ENCODE peak calls at places on chromosomes 13 and 19, in four cellular contexts. One of them, this sample, is unnamed. For H3K4me1, the result is how much of the 10 kb centered on the place peaks cover.

GRCh38 chr19:16463991-16464575 is 7.7 kb downstream of the EPS15L1 start:
- DNase-seq in HepG2: peak
- DNase-seq in SK-N-SH: peak
- DNase-seq in transverse colon: no peak
- DNase-seq in this sample: no peak

GRCh38 chr19:48511321-48511731 is 309 bp downstream of the LMTK3 start:
- DNase-seq in HepG2: no peak
- DNase-seq in SK-N-SH: no peak
- DNase-seq in transverse colon: no peak
- DNase-seq in this sample: no peak

GRCh38 chr19:18841400-18841799 is 9.6 kb downstream of the UPF1 start:
- DNase-seq in HepG2: no peak
- DNase-seq in SK-N-SH: no peak
- DNase-seq in transverse colon: no peak
- DNase-seq in this sample: no peak

GRCh38 chr13:112202966-112203365 is 136.0 kb downstream of the SOX1 start:
- DNase-seq in HepG2: no peak
- DNase-seq in SK-N-SH: no peak
- DNase-seq in transverse colon: no peak
- DNase-seq in this sample: no peak

GRCh38 chr19:18340990-18341868 is 831 bp downstream of the PGPEP1 start:
- DNase-seq in HepG2: peak
- DNase-seq in SK-N-SH: peak
- DNase-seq in transverse colon: peak
- DNase-seq in this sample: peak

GRCh38 chr19:7644550-7644877 is 7.6 kb downstream of the STXBP2 start:
- DNase-seq in HepG2: no peak
- DNase-seq in SK-N-SH: peak
- DNase-seq in transverse colon: no peak
- DNase-seq in this sample: no peak

GRCh38 chr13:53200498-53201453 is 172.2 kb downstream of the OLFM4 start:
- DNase-seq in HepG2: no peak
- DNase-seq in SK-N-SH: peak
- DNase-seq in transverse colon: peak
- DNase-seq in this sample: peak

GRCh38 chr19:11092181-11092538 is 2.9 kb downstream of the LDLR start:
- DNase-seq in HepG2: peak
- DNase-seq in SK-N-SH: no peak
- DNase-seq in transverse colon: no peak
- DNase-seq in this sample: no peak

GRCh38 chr19:33214621-33215020 is 11.0 kb downstream of the SLC7A10 start:
- DNase-seq in HepG2: peak
- DNase-seq in SK-N-SH: peak
- DNase-seq in transverse colon: no peak
- DNase-seq in this sample: no peak

GRCh38 chr19:29909545-29909944 is 32.5 kb upstream of the URI1 start:
- DNase-seq in HepG2: no peak
- DNase-seq in SK-N-SH: no peak
- DNase-seq in transverse colon: no peak
- DNase-seq in this sample: no peak

GRCh38 chr13:114101325-114101821 is 31.1 kb downstream of the RASA3 start:
- DNase-seq in HepG2: no peak
- DNase-seq in SK-N-SH: peak
- DNase-seq in transverse colon: peak
- DNase-seq in this sample: peak

GRCh38 chr19:30338878-30339623 is 33.1 kb upstream of the ZNF536 start:
- DNase-seq in HepG2: no peak
- DNase-seq in SK-N-SH: no peak
- DNase-seq in transverse colon: no peak
- DNase-seq in this sample: no peak

GRCh38 chr19:51694318-51695085 is 1.4 kb downstream of the SPACA6 start:
- DNase-seq in HepG2: no peak
- DNase-seq in SK-N-SH: peak
- DNase-seq in transverse colon: no peak
- DNase-seq in this sample: no peak

GRCh38 chr13:112774829-112775565 is 85.2 kb downstream of the ATP11A start:
- DNase-seq in HepG2: no peak
- DNase-seq in SK-N-SH: no peak
- DNase-seq in transverse colon: no peak
- DNase-seq in this sample: no peak

GRCh38 chr13:76848596-76848995 is 37.6 kb downstream of the KCTD12 start:
- DNase-seq in HepG2: no peak
- DNase-seq in SK-N-SH: no peak
- DNase-seq in transverse colon: no peak
- DNase-seq in this sample: peak

GRCh38 chr19:44653977-44654784 is 10.5 kb downstream of the PVR start:
- DNase-seq in HepG2: peak
- DNase-seq in SK-N-SH: no peak
- DNase-seq in transverse colon: peak
- DNase-seq in this sample: peak

GRCh38 chr13:32211788-32212187 is 103.4 kb downstream of the ZAR1L start:
- DNase-seq in HepG2: no peak
- DNase-seq in SK-N-SH: no peak
- DNase-seq in transverse colon: no peak
- DNase-seq in this sample: peak

GRCh38 chr19:37362733-37363132 is 8.2 kb upstream of the ZNF527 start:
- DNase-seq in HepG2: peak
- DNase-seq in SK-N-SH: peak
- DNase-seq in transverse colon: no peak
- DNase-seq in this sample: no peak

GRCh38 chr19:33482486-33482885 is 39.1 kb downstream of the PEPD start:
- DNase-seq in HepG2: no peak
- DNase-seq in SK-N-SH: no peak
- DNase-seq in transverse colon: no peak
- DNase-seq in this sample: no peak

GRCh38 chr13:67147257-67148218 is 82.6 kb downstream of the PCDH9 start:
- DNase-seq in HepG2: no peak
- DNase-seq in SK-N-SH: no peak
- DNase-seq in transverse colon: no peak
- DNase-seq in this sample: no peak

GRCh38 chr13:49740870-49741269 is 49.6 kb upstream of the EBPL start:
- DNase-seq in HepG2: peak
- DNase-seq in SK-N-SH: no peak
- DNase-seq in transverse colon: no peak
- DNase-seq in this sample: no peak

GRCh38 chr19:9295411-9295849 is 14.2 kb downstream of the ZNF699 start:
- DNase-seq in HepG2: no peak
- DNase-seq in SK-N-SH: no peak
- DNase-seq in transverse colon: no peak
- DNase-seq in this sample: no peak

GRCh38 chr13:67224148-67224846 is 5.8 kb downstream of the PCDH9 start:
- DNase-seq in HepG2: peak
- DNase-seq in SK-N-SH: peak
- DNase-seq in transverse colon: peak
- DNase-seq in this sample: peak

GRCh38 chr19:2329162-2329505 is 650 bp downstream of the SPPL2B start:
- DNase-seq in HepG2: no peak
- DNase-seq in SK-N-SH: peak
- DNase-seq in transverse colon: no peak
- DNase-seq in this sample: no peak

GRCh38 chr19:2329528-2329927 is 1.0 kb downstream of the SPPL2B start:
- DNase-seq in HepG2: no peak
- DNase-seq in SK-N-SH: no peak
- DNase-seq in transverse colon: no peak
- DNase-seq in this sample: no peak

GRCh38 chr19:2326699-2327360 is 1.6 kb downstream of the LSM7 start:
- DNase-seq in HepG2: no peak
- DNase-seq in SK-N-SH: no peak
- DNase-seq in transverse colon: no peak
- DNase-seq in this sample: no peak

GRCh38 chr19:2328401-2329161 is at the start of the genes LSM7 and SPPL2B:
- DNase-seq in HepG2: peak
- DNase-seq in SK-N-SH: peak
- DNase-seq in transverse colon: peak
- DNase-seq in this sample: peak

GRCh38 chr19:2327773-2328400 is 499 bp downstream of the LSM7 start:
- DNase-seq in HepG2: peak
- DNase-seq in SK-N-SH: peak
- DNase-seq in transverse colon: peak
- DNase-seq in this sample: no peak
- H3K4me1 ChIP-seq in HepG2: under half
- H3K4me1 ChIP-seq in SK-N-SH: under half
- H3K4me1 ChIP-seq in transverse colon: half or more
- H3K4me1 ChIP-seq in this sample: under half

DNA sequence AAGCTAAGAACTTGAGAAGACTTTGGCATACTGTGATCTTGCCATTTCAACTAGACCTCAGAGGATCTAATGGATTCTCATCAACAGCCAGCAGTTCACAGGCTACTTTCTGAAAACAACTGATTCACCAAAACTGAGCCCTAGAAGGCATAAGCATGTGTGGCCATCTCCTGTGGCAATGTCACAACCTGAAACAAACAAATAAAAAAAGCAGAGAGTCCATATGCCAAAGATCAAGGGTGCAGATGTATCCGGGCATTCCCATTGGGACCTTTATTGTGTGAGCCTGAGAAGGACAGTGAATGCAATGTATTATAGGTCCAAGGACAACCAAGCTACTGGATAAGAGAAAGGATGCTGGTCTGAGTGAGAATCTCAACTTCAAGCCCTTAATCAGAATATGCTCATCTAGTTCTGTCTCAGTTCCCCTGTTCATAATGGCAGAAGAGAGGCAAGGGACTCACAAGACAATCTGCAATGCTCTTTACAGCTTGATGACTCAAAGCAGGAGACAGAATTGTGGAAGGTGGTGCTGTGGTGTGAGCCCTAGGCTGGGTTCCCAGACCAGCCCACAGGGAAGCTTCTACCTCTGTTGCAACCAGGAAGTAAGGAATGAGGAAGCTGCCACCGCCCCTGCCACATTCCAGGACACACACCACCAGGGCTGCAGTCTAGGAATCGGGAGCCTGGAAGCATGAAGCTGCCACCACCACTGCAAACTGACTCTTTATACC is 133.7 kb downstream of the RAP2A start:
- DNase-seq in HepG2: peak
- DNase-seq in SK-N-SH: no peak
- DNase-seq in transverse colon: peak
- DNase-seq in this sample: no peak
- TF ChIP-seq EP300 in HepG2: no peak
- TF ChIP-seq EP300 in SK-N-SH: no peak
- TF ChIP-seq EP300 in transverse colon: no peak
- TF ChIP-seq EP300 in this sample: no peak

GRCh38 chr19:38721977-38722773 is 22.1 kb downstream of the CAPN12 start:
- DNase-seq in HepG2: peak
- DNase-seq in SK-N-SH: no peak
- DNase-seq in transverse colon: no peak
- DNase-seq in this sample: no peak
- H3K4me1 ChIP-seq in HepG2: half or more
- H3K4me1 ChIP-seq in SK-N-SH: under half
- H3K4me1 ChIP-seq in transverse colon: under half
- H3K4me1 ChIP-seq in this sample: under half

GRCh38 chr19:1151917-1152601 is 22.0 kb downstream of the SBNO2 start:
- DNase-seq in HepG2: no peak
- DNase-seq in SK-N-SH: no peak
- DNase-seq in transverse colon: no peak
- DNase-seq in this sample: no peak
- TF ChIP-seq EP300 in HepG2: no peak
- TF ChIP-seq EP300 in SK-N-SH: no peak
- TF ChIP-seq EP300 in transverse colon: no peak
- TF ChIP-seq EP300 in this sample: no peak

DNA sequence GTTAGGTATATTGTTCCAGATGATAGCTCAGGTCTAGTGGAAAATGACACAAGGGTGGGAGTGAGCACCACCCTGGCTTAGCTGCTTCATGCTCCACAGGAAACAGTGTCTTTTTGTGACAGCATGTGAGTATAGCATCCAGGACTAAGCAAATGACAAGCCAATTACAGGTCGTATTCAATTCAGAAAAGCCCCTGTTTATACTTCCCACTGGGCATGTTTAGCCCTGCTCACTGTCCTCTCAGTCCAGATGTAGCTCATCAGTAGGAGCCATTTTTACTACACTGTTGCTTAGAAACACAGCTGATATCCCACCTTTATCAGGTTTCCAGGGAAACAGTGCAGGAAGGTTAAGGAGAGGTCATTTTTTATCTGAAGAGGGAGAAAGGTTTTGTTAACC is 8.0 kb downstream of the ABHD13 start:
- DNase-seq in HepG2: peak
- DNase-seq in SK-N-SH: peak
- DNase-seq in transverse colon: no peak
- DNase-seq in this sample: no peak
- H3K4me1 ChIP-seq in HepG2: under half
- H3K4me1 ChIP-seq in SK-N-SH: under half
- H3K4me1 ChIP-seq in transverse colon: under half
- H3K4me1 ChIP-seq in this sample: under half

GRCh38 chr19:47309038-47309437 is 623 bp upstream of the C5AR1 start:
- DNase-seq in HepG2: no peak
- DNase-seq in SK-N-SH: no peak
- DNase-seq in transverse colon: no peak
- DNase-seq in this sample: no peak

GRCh38 chr19:47302249-47302648 is 7.4 kb upstream of the C5AR1 start:
- DNase-seq in HepG2: no peak
- DNase-seq in SK-N-SH: no peak
- DNase-seq in transverse colon: no peak
- DNase-seq in this sample: no peak

GRCh38 chr19:47309608-47310007 is at the start of gene C5AR1:
- DNase-seq in HepG2: no peak
- DNase-seq in SK-N-SH: no peak
- DNase-seq in transverse colon: peak
- DNase-seq in this sample: peak

GRCh38 chr19:47306303-47306702 is 3.4 kb upstream of the C5AR1 start:
- DNase-seq in HepG2: no peak
- DNase-seq in SK-N-SH: no peak
- DNase-seq in transverse colon: no peak
- DNase-seq in this sample: no peak

GRCh38 chr19:47305309-47305751 is 4.3 kb upstream of the C5AR1 start:
- DNase-seq in HepG2: peak
- DNase-seq in SK-N-SH: peak
- DNase-seq in transverse colon: peak
- DNase-seq in this sample: peak
- TF ChIP-seq EP300 in HepG2: peak
- TF ChIP-seq EP300 in SK-N-SH: no peak
- TF ChIP-seq EP300 in transverse colon: no peak
- TF ChIP-seq EP300 in this sample: no peak

GRCh38 chr13:110297011-110297410 is 9.9 kb downstream of the COL4A1 start:
- DNase-seq in HepG2: no peak
- DNase-seq in SK-N-SH: no peak
- DNase-seq in transverse colon: no peak
- DNase-seq in this sample: peak

GRCh38 chr13:110300090-110300815 is 6.7 kb downstream of the COL4A1 start:
- DNase-seq in HepG2: no peak
- DNase-seq in SK-N-SH: no peak
- DNase-seq in transverse colon: no peak
- DNase-seq in this sample: no peak

GRCh38 chr13:110298221-110298565 is 8.8 kb downstream of the COL4A1 start:
- DNase-seq in HepG2: no peak
- DNase-seq in SK-N-SH: no peak
- DNase-seq in transverse colon: no peak
- DNase-seq in this sample: no peak

GRCh38 chr13:110298566-110299321 is 8.2 kb downstream of the COL4A1 start:
- DNase-seq in HepG2: no peak
- DNase-seq in SK-N-SH: no peak
- DNase-seq in transverse colon: no peak
- DNase-seq in this sample: peak

GRCh38 chr13:110297771-110298170 is 9.2 kb downstream of the COL4A1 start:
- DNase-seq in HepG2: no peak
- DNase-seq in SK-N-SH: no peak
- DNase-seq in transverse colon: no peak
- DNase-seq in this sample: no peak
- H3K4me1 ChIP-seq in HepG2: under half
- H3K4me1 ChIP-seq in SK-N-SH: under half
- H3K4me1 ChIP-seq in transverse colon: under half
- H3K4me1 ChIP-seq in this sample: under half

This sample was measured in sigmoid colon.